ENCODE peak calls at places on chromosomes 2 and 18, in ten cellular contexts. Y is fibroblast of pulmonary artery; R is endodermal cell; B is astrocyte of the cerebellum; D is naive thymus-derived CD4-positive, alpha-beta T cell; X is gastrocnemius medialis; L is kidney; E is GM12878; F is pancreas; N is adipocyte. I is an unnamed sample.

GRCh38 chr2:110991951-110992350 is 128.8 kb upstream of the BCL2L11 start:
- DNase-seq in Y (no peak), R (no peak), B (no peak), D (no peak), X (no peak), L (no peak), E (no peak), F (no peak), N (no peak), I (no peak)

GRCh38 chr2:236057375-236057774 is 110.8 kb downstream of the GBX2 start:
- DNase-seq in Y (no peak), R (no peak), B (no peak), D (no peak), X (no peak), L (no peak), E (no peak), F (no peak), N (no peak), I (no peak)

GRCh38 chr2:8674420-8675009 is 7.3 kb upstream of the ID2 start:
- DNase-seq in Y (no peak), R (no peak), B (no peak), D (no peak), X (no peak), L (no peak), E (no peak), F (peak; percentile 16), N (no peak), I (no peak)

GRCh38 chr18:45588831-45589558 is 26.3 kb upstream of the SLC14A2 start:
- DNase-seq in Y (no peak), R (no peak), B (peak; percentile 68), D (no peak), X (no peak), L (no peak), E (no peak), F (no peak), N (peak; percentile 87), I (no peak)

GRCh38 chr18:22189431-22189830 is 20.0 kb downstream of the GATA6 start:
- DNase-seq in Y (peak; percentile 72), R (peak; percentile 8), B (no peak), D (no peak), X (no peak), L (no peak), E (no peak), F (no peak), N (peak; percentile 50), I (no peak)

GRCh38 chr18:11411021-11411420 is 198.4 kb upstream of the SLC35G4 start:
- DNase-seq in Y (no peak), R (no peak), B (no peak), D (no peak), X (no peak), L (no peak), E (no peak), F (no peak), N (peak; percentile 73), I (no peak)

GRCh38 chr2:208791257-208791656 is 384.7 kb downstream of the PTH2R start:
- DNase-seq in Y (no peak), R (no peak), B (no peak), D (no peak), X (no peak), L (no peak), E (no peak), F (no peak), N (no peak), I (no peak)

GRCh38 chr2:204010611-204011560 is 74.3 kb downstream of the ICOS start:
- DNase-seq in Y (no peak), R (no peak), B (no peak), D (no peak), X (no peak), L (no peak), E (no peak), F (no peak), N (no peak), I (no peak)

GRCh38 chr18:23588836-23589560 is 2.7 kb upstream of the NPC1 start:
- DNase-seq in Y (no peak), R (peak; percentile 75), B (no peak), D (no peak), X (no peak), L (no peak), E (no peak), F (no peak), N (peak; percentile 49), I (no peak)

GRCh38 chr18:23585007-23585871 is 1.1 kb downstream of the NPC1 start:
- DNase-seq in Y (no peak), R (peak; percentile 66), B (no peak), D (peak; percentile 5), X (peak; percentile 42), L (no peak), E (peak; percentile 28), F (no peak), N (peak; percentile 51), I (peak; percentile 16)

GRCh38 chr18:23585897-23586248 is 433 bp downstream of the NPC1 start:
- DNase-seq in Y (no peak), R (no peak), B (no peak), D (no peak), X (no peak), L (no peak), E (no peak), F (no peak), N (no peak), I (no peak)

GRCh38 chr18:23586249-23587196 is at the start of gene NPC1:
- DNase-seq in Y (peak; percentile 94), R (peak; percentile 98), B (peak; percentile 81), D (peak; percentile 94), X (peak; percentile 89), L (peak; percentile 98), E (peak; percentile 67), F (peak; percentile 97), N (peak; percentile 98), I (peak; percentile 94)

DNA sequence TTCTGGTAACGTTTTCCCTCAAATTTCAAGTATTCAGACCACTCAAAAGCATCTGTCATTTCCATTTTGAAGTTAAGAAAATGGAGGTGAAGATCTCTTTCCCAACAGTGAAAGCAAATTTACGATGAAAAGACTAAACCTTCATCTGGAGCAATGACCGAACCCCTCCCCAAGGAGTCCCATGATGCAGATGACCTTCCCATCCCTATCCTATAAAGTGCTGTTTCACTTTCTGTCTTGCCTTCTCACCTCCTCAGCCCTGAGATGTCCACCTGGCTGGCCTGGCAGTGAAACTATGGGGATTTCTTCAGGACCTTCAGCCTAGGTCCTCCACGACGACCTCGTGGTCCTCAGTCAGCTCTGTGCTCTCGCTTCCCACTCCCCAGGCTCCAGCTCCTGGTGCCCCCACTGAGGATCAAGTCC is 925 bp upstream of the NPC1 start:
- DNase-seq in Y (no peak), R (no peak), B (no peak), D (no peak), X (no peak), L (no peak), E (no peak), F (no peak), N (no peak), I (no peak)
- H3K4me3 ChIP-seq in Y (peak overlapping the region; percentile 94), R (peak overlapping the region; percentile 99), B (peak overlapping the region; percentile 95), D (peak overlapping the region; percentile 32), X (peak overlapping the region; percentile 46), L (peak overlapping the region; percentile 31), E (peak overlapping the region; percentile 91), F (peak overlapping the region; percentile 84), N (peak overlapping the region; percentile 68), I (peak overlapping the region; percentile 87)

GRCh38 chr2:187407407-187408084 is 40.5 kb downstream of the CALCRL start:
- DNase-seq in Y (no peak), R (no peak), B (no peak), D (no peak), X (no peak), L (no peak), E (no peak), F (no peak), N (no peak), I (no peak)

GRCh38 chr2:187408926-187409325 is 39.1 kb downstream of the CALCRL start:
- DNase-seq in Y (no peak), R (no peak), B (no peak), D (no peak), X (no peak), L (no peak), E (no peak), F (no peak), N (no peak), I (no peak)

GRCh38 chr2:187403568-187404260 is 44.3 kb downstream of the CALCRL start:
- DNase-seq in Y (peak; percentile 44), R (no peak), B (no peak), D (no peak), X (no peak), L (no peak), E (peak; percentile 15), F (no peak), N (no peak), I (no peak)

GRCh38 chr2:187409682-187410081 is 38.4 kb downstream of the CALCRL start:
- DNase-seq in Y (no peak), R (no peak), B (no peak), D (no peak), X (no peak), L (no peak), E (no peak), F (no peak), N (no peak), I (no peak)

DNA sequence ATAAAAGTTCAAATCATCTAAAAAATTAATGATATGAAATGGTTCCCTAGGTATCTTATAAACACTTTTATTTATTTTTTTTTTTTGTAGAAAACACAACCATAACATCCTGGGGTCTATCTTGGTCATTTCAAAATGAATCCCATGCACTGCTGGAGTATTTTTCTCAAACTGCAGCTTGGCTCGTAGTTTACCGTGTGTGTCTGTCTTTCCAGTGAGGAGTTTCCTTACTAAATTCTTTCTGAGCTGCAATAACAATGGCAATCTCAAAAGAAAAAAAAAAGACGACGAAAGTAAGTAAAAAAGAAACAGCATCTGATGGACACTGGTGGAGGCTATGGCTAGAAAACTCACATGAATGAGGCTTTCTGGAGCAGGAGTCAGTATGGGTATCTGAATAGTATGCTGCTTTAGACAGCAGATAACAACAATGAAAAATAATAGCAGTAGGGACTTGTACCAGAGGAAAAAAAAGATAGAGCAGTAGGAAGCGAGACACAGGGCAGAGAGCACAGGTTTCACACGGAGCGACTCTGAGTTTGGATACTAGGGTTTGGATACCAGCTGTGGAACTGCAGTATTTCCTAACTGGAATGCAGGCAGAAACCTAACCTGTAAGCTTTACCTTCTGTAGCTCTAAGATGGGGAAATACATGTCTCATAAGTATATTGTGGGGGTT is 43.5 kb downstream of the CALCRL start:
- DNase-seq in Y (peak; percentile 22), R (no peak), B (no peak), D (no peak), X (no peak), L (no peak), E (no peak), F (no peak), N (no peak), I (no peak)
- H3K4me3 ChIP-seq in Y (no peak overlapping the region), R (no peak overlapping the region), B (no peak overlapping the region), D (no peak overlapping the region), X (peak overlapping the region; percentile 31), L (peak overlapping the region; percentile 41), E (no peak overlapping the region), F (no peak overlapping the region), N (peak overlapping the region; percentile 6), I (no peak overlapping the region)

GRCh38 chr18:9353596-9353995 is 19.0 kb downstream of the TWSG1 start:
- DNase-seq in Y (no peak), R (no peak), B (no peak), D (no peak), X (no peak), L (no peak), E (peak; percentile 88), F (no peak), N (no peak), I (no peak)

GRCh38 chr18:9343577-9343976 is 9.0 kb downstream of the TWSG1 start:
- DNase-seq in Y (no peak), R (no peak), B (no peak), D (no peak), X (no peak), L (no peak), E (no peak), F (no peak), N (no peak), I (no peak)

GRCh38 chr18:9348079-9348671 is 13.6 kb downstream of the TWSG1 start:
- DNase-seq in Y (peak; percentile 53), R (no peak), B (peak; percentile 40), D (no peak), X (no peak), L (no peak), E (peak; percentile 60), F (no peak), N (peak; percentile 68), I (no peak)

GRCh38 chr18:9346775-9347174 is 12.2 kb downstream of the TWSG1 start:
- DNase-seq in Y (no peak), R (no peak), B (no peak), D (no peak), X (no peak), L (no peak), E (no peak), F (no peak), N (no peak), I (no peak)

GRCh38 chr18:9348766-9349165 is 14.2 kb downstream of the TWSG1 start:
- DNase-seq in Y (no peak), R (no peak), B (no peak), D (no peak), X (no peak), L (no peak), E (no peak), F (no peak), N (peak; percentile 44), I (no peak)
- H3K4me3 ChIP-seq in Y (no peak overlapping the region), R (no peak overlapping the region), B (no peak overlapping the region), D (no peak overlapping the region), X (no peak overlapping the region), L (no peak overlapping the region), E (no peak overlapping the region), F (no peak overlapping the region), N (no peak overlapping the region), I (no peak overlapping the region)

GRCh38 chr2:88471083-88471942 is 18.8 kb upstream of the FOXI3 start:
- DNase-seq in Y (no peak), R (peak; percentile 68), B (no peak), D (no peak), X (no peak), L (no peak), E (no peak), F (no peak), N (no peak), I (no peak)
- H3K4me3 ChIP-seq in Y (no peak overlapping the region), R (no peak overlapping the region), B (no peak overlapping the region), D (no peak overlapping the region), X (no peak overlapping the region), L (no peak overlapping the region), E (no peak overlapping the region), F (no peak overlapping the region), N (no peak overlapping the region), I (no peak overlapping the region)